ENCODE peak calls at places on chromosomes 4 and X, in four cellular contexts. S is fibroblast of the conjunctiva, H is mesenchymal stem cell, T is GM19239. C is an unnamed sample.

GRCh38 chrX:11949291-11949690 is 189.0 kb upstream of the FRMPD4 start:
- DNase-seq in T (no peak), H (no peak), S (no peak), C (no peak)

GRCh38 chr4:93132631-93133030 is 695.9 kb upstream of the ATOH1 start:
- DNase-seq in H (no peak), S (no peak), T (no peak), C (no peak)

GRCh38 chr4:146051724-146052396 is 113.2 kb upstream of the ZNF827 start:
- DNase-seq in T (no peak), H (no peak), S (peak), C (peak)

GRCh38 chr4:6769138-6769983 is 13.2 kb upstream of the KIAA0232 start:
- DNase-seq in S (no peak), T (no peak), H (no peak), C (no peak)

GRCh38 chr4:103074598-103075434 is 1.7 kb downstream of the SLC9B2 start:
- DNase-seq in H (peak), T (no peak), S (no peak), C (no peak)

GRCh38 chrX:12480956-12481355 is 310.3 kb upstream of the PRPS2 start:
- DNase-seq in S (no peak), T (no peak), H (no peak), C (no peak)

GRCh38 chr4:98794565-98795205 is 134.2 kb downstream of the EIF4E start:
- DNase-seq in S (no peak), H (peak), T (no peak), C (peak)

GRCh38 chr4:26931961-26932360 is 71.3 kb downstream of the STIM2 start:
- DNase-seq in T (no peak), S (no peak), H (peak), C (no peak)

GRCh38 chrX:139194571-139195280 is 335.8 kb upstream of the F9 start:
- DNase-seq in H (no peak), S (no peak), T (no peak), C (no peak)

GRCh38 chr4:184953971-184954370 is 64.3 kb upstream of the HELT start:
- DNase-seq in T (no peak), S (no peak), H (no peak), C (no peak)

GRCh38 chr4:53545942-53546581 is 45.2 kb downstream of the LNX1 start:
- DNase-seq in T (no peak), H (no peak), S (no peak), C (peak)

GRCh38 chr4:109703664-109704351 is 563 bp upstream of the CASP6 start:
- DNase-seq in H (peak), S (no peak), T (no peak), C (no peak)

GRCh38 chr4:74370912-74371311 is 6.0 kb downstream of the EREG start:
- DNase-seq in H (peak), T (no peak), S (peak), C (peak)

GRCh38 chrX:121308276-121308805 is 260.9 kb downstream of the GLUD2 start:
- DNase-seq in S (peak), H (no peak), T (no peak), C (peak)

GRCh38 chrX:21907250-21907649 is 33.3 kb upstream of the SMS start:
- DNase-seq in H (peak), T (no peak), S (no peak), C (no peak)

GRCh38 chr4:3637326-3638016 is 105.2 kb upstream of the LRPAP1 start:
- DNase-seq in T (no peak), S (no peak), H (no peak), C (no peak)

GRCh38 chrX:125505207-125505606 is 185.5 kb downstream of the TEX13C start:
- DNase-seq in H (no peak), S (peak), T (no peak), C (no peak)

GRCh38 chrX:68599256-68600152 is 48.0 kb upstream of the STARD8 start:
- DNase-seq in T (no peak), S (no peak), H (peak), C (peak)

GRCh38 chr4:95106408-95106928 is 348.7 kb downstream of the BMPR1B start:
- DNase-seq in H (no peak), T (no peak), S (no peak), C (peak)

GRCh38 chrX:6826856-6827255 is 291.9 kb upstream of the VCX3A start:
- DNase-seq in T (no peak), H (peak), S (no peak), C (no peak)

GRCh38 chrX:111098874-111099273 is 2.9 kb downstream of the PAK3 start:
- DNase-seq in S (peak), T (peak), H (no peak), C (no peak)

GRCh38 chr4:48331577-48332340 is 9.6 kb upstream of the SLAIN2 start:
- DNase-seq in S (no peak), T (no peak), H (peak), C (peak)

GRCh38 chr4:172819353-172819752 is 349.3 kb upstream of the GALNT7 start:
- DNase-seq in T (no peak), H (peak), S (no peak), C (no peak)

GRCh38 chr4:138138774-138139173 is 103.4 kb downstream of the SLC7A11 start:
- DNase-seq in T (no peak), H (no peak), S (no peak), C (no peak)

GRCh38 chr4:100738388-100739165 is 220.8 kb upstream of the EMCN start:
- DNase-seq in S (peak), T (no peak), H (peak), C (peak)

GRCh38 chrX:24260827-24261550 is 52.9 kb downstream of the SUPT20HL2 start:
- DNase-seq in S (no peak), H (peak), T (no peak), C (peak)